ENCODE peak calls at places on chromosome 3, in nine cellular contexts. K, U, H, E, I, O, G, F and Z are unnamed samples.

GRCh38 chr3:9122732-9123364 is 126.6 kb downstream of the SRGAP3 start:
- DNase-seq in K (no peak), U (peak), H (no peak), E (no peak), I (no peak), O (no peak), G (no peak), F (no peak), Z (no peak)

GRCh38 chr3:162956711-162957110 is 1460.1 kb downstream of the OTOL1 start:
- DNase-seq in K (no peak), U (no peak), H (no peak), E (no peak), I (no peak), O (no peak), G (no peak), F (no peak), Z (no peak)

GRCh38 chr3:130905551-130905950 is 11.7 kb downstream of the ATP2C1 start:
- DNase-seq in K (no peak), U (peak), H (no peak), E (peak), I (no peak), O (peak), G (no peak), F (no peak), Z (no peak)

GRCh38 chr3:1446531-1446930 is 353.7 kb downstream of the CNTN6 start:
- DNase-seq in K (no peak), U (no peak), H (no peak), E (no peak), I (no peak), O (no peak), G (no peak), F (no peak), Z (no peak)

GRCh38 chr3:27568393-27568792 is 84.2 kb upstream of the SLC4A7 start:
- DNase-seq in K (no peak), U (peak), H (no peak), E (no peak), I (no peak), O (peak), G (no peak), F (no peak), Z (no peak)

GRCh38 chr3:43294975-43295374 is 8.6 kb downstream of the SNRK start:
- DNase-seq in K (no peak), U (no peak), H (no peak), E (peak), I (no peak), O (peak), G (no peak), F (no peak), Z (no peak)

GRCh38 chr3:39814007-39814406 is 4.6 kb downstream of the MYRIP start:
- DNase-seq in K (no peak), U (peak), H (no peak), E (no peak), I (peak), O (peak), G (no peak), F (no peak), Z (no peak)

GRCh38 chr3:111534701-111535100 is 7.3 kb upstream of the CD96 start:
- DNase-seq in K (no peak), U (peak), H (no peak), E (no peak), I (no peak), O (peak), G (no peak), F (no peak), Z (no peak)

GRCh38 chr3:19735111-19735510 is 198.9 kb downstream of the EFHB start:
- DNase-seq in K (no peak), U (no peak), H (no peak), E (peak), I (no peak), O (no peak), G (no peak), F (no peak), Z (no peak)

GRCh38 chr3:55329849-55330248 is 157.3 kb downstream of the WNT5A start:
- DNase-seq in K (no peak), U (peak), H (no peak), E (no peak), I (peak), O (peak), G (no peak), F (no peak), Z (no peak)

GRCh38 chr3:65995030-65995429 is 43.7 kb downstream of the MAGI1 start:
- DNase-seq in K (no peak), U (peak), H (no peak), E (no peak), I (no peak), O (peak), G (no peak), F (no peak), Z (no peak)

GRCh38 chr3:53137835-53138446 is 7.7 kb upstream of the RFT1 start:
- DNase-seq in K (no peak), U (peak), H (no peak), E (no peak), I (no peak), O (no peak), G (no peak), F (no peak), Z (no peak)

GRCh38 chr3:4994823-4995499 is 15.7 kb downstream of the BHLHE40 start:
- DNase-seq in K (no peak), U (peak), H (no peak), E (no peak), I (no peak), O (peak), G (no peak), F (no peak), Z (no peak)

GRCh38 chr3:41881233-41881821 is 80.6 kb downstream of the ULK4 start:
- DNase-seq in K (no peak), U (peak), H (no peak), E (peak), I (no peak), O (peak), G (peak), F (no peak), Z (peak)